ENCODE peak calls at places on chromosomes 2 and 18, in ten cellular contexts. I is bronchial epithelial cell; Q is NB4; H is epithelial cell of esophagus; Z is pancreas; C is astrocyte; V is CD8-positive, alpha-beta T cell; P is IMR-90; G is AG10803; T is esophagus squamous epithelium. Y is an unnamed sample.

GRCh38 chr2:147789287-147789686 is 55.5 kb upstream of the ACVR2A start:
- DNase-seq in I (peak; percentile 69), T (no peak), H (peak; percentile 73), G (no peak), V (no peak), C (peak; percentile 14), Z (no peak), Q (no peak), P (no peak), Y (no peak)

GRCh38 chr2:75327334-75327733 is 128.0 kb upstream of the TACR1 start:
- DNase-seq in T (no peak), P (no peak), C (no peak), I (no peak), Q (no peak), H (no peak), G (no peak), V (no peak), Z (no peak), Y (no peak)

GRCh38 chr2:58992062-58992736 is 751.1 kb upstream of the FANCL start:
- DNase-seq in G (no peak), Z (no peak), I (no peak), H (peak; percentile 1), Q (no peak), V (no peak), P (no peak), C (peak; percentile 64), T (no peak), Y (no peak)

GRCh38 chr2:128280901-128281321 is 37.8 kb downstream of the HS6ST1 start:
- DNase-seq in H (no peak), I (no peak), C (no peak), G (no peak), Z (no peak), Q (no peak), P (no peak), T (no peak), V (no peak), Y (peak; percentile 48)

GRCh38 chr2:119263656-119264055 is 40.0 kb downstream of the STEAP3 start:
- DNase-seq in I (no peak), P (no peak), Q (peak; percentile 86), C (no peak), T (no peak), Z (no peak), H (no peak), G (no peak), V (no peak), Y (no peak)

GRCh38 chr2:226726546-226726945 is 73.1 kb downstream of the IRS1 start:
- DNase-seq in I (peak; percentile 44), V (no peak), Z (no peak), C (peak; percentile 28), H (peak; percentile 17), Q (no peak), T (no peak), P (peak; percentile 63), G (peak; percentile 36), Y (no peak)

GRCh38 chr2:143688815-143689214 is 559.6 kb downstream of the ARHGAP15 start:
- DNase-seq in C (no peak), I (no peak), T (no peak), P (no peak), V (no peak), G (no peak), H (no peak), Q (no peak), Z (no peak), Y (no peak)

GRCh38 chr2:183927367-183928355 is 670.7 kb upstream of the ZNF804A start:
- DNase-seq in T (no peak), I (no peak), G (no peak), Q (no peak), P (peak; percentile 12), Z (no peak), V (no peak), C (peak; percentile 78), H (peak; percentile 46), Y (no peak)

GRCh38 chr2:28665041-28665704 is 86.5 kb upstream of the PPP1CB start:
- DNase-seq in H (no peak), T (no peak), C (peak; percentile 77), V (no peak), P (peak; percentile 85), Z (peak; percentile 80), Q (no peak), G (peak; percentile 82), I (peak; percentile 33), Y (peak; percentile 48)

GRCh38 chr2:72539145-72539552 is 286.7 kb downstream of the EXOC6B start:
- DNase-seq in Z (no peak), G (peak; percentile 88), I (no peak), V (no peak), T (no peak), H (no peak), Q (no peak), P (peak; percentile 53), C (peak; percentile 95), Y (no peak)

GRCh38 chr2:95042472-95043271 is 17.2 kb downstream of the MAL start:
- DNase-seq in Q (no peak), T (no peak), H (no peak), V (no peak), I (peak; percentile 14), P (no peak), C (no peak), G (no peak), Z (no peak), Y (no peak)

GRCh38 chr18:51654441-51655326 is 457.2 kb upstream of the MEX3C start:
- DNase-seq in Z (no peak), V (no peak), C (no peak), P (no peak), I (no peak), H (no peak), G (no peak), T (no peak), Q (no peak), Y (no peak)

GRCh38 chr18:76958692-76959341 is 136.5 kb downstream of the ZNF236 start:
- DNase-seq in P (no peak), Z (no peak), T (no peak), I (no peak), V (no peak), H (no peak), G (no peak), C (no peak), Q (no peak), Y (no peak)

GRCh38 chr2:234951386-234952269 is at the start of gene SH3BP4:
- DNase-seq in H (peak; percentile 81), P (peak; percentile 72), I (no peak), Q (no peak), V (peak; percentile 18), T (no peak), C (peak; percentile 48), Z (peak; percentile 85), G (peak; percentile 82), Y (peak; percentile 73)

GRCh38 chr2:130335226-130335625 is 7.5 kb upstream of the IMP4 start:
- DNase-seq in I (no peak), C (no peak), P (no peak), Q (no peak), T (no peak), Z (no peak), G (no peak), H (no peak), V (no peak), Y (no peak)

GRCh38 chr2:105783151-105783738 is 38.5 kb downstream of the NCK2 start:
- DNase-seq in C (no peak), V (no peak), I (no peak), T (no peak), G (no peak), Q (no peak), Z (no peak), P (no peak), H (no peak), Y (no peak)

GRCh38 chr2:47072018-47072691 is 83.0 kb downstream of the STPG4 start:
- DNase-seq in V (no peak), G (peak; percentile 98), C (peak; percentile 97), Z (peak; percentile 36), P (peak; percentile 70), Q (no peak), H (no peak), I (no peak), T (no peak), Y (peak; percentile 57)
- TF ChIP-seq CTCF in V (no peak), G (peak; percentile 41), C (no peak), Z (no peak), P (no peak), Q (no peak), H (no peak), I (no peak), T (no peak), Y (peak; percentile 26)

GRCh38 chr2:158970522-158970855 is 2.0 kb downstream of the TANC1 start:
- DNase-seq in H (peak; percentile 18), Q (no peak), V (no peak), I (no peak), Z (no peak), C (no peak), P (no peak), T (no peak), G (no peak), Y (no peak)
- H3K4me3 ChIP-seq in H (peak overlapping the region; percentile 81), Q (no peak overlapping the region), V (no peak overlapping the region), I (peak overlapping the region; percentile 89), Z (peak overlapping the region; percentile 85), C (peak overlapping the region; percentile 88), P (peak overlapping the region; percentile 87), T (peak overlapping the region; percentile 79), G (peak overlapping the region; percentile 85), Y (peak overlapping the region; percentile 81)

DNA sequence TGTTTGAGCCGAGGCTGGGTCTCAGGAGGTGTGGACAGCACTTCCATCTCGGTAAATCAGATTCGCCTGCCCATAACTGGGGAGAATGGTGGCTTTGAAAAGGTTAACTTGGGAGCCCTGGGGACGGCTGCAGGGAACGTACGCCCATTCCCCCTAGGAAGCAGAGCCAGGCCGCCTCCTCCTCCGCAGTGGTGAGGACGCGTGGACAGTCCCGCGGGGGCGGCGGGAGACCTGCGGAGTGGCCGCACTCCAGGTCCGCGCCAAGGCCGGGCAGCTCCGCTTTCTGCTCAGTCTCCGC is 845 bp upstream of the MYCN start:
- DNase-seq in P (no peak), G (no peak), T (no peak), V (no peak), H (peak; percentile 57), C (no peak), Q (no peak), Z (peak; percentile 34), I (no peak), Y (no peak)
- TF ChIP-seq CTCF in P (no peak), G (no peak), T (no peak), V (no peak), H (no peak), C (peak; percentile 29), Q (no peak), Z (no peak), I (no peak), Y (peak; percentile 42)

GRCh38 chr2:16331761-16332160 is 333.9 kb downstream of the CYRIA start:
- DNase-seq in H (no peak), Q (no peak), Z (no peak), I (no peak), P (no peak), T (no peak), C (no peak), G (no peak), V (no peak), Y (no peak)

GRCh38 chr2:16329421-16329820 is 336.2 kb downstream of the CYRIA start:
- DNase-seq in P (no peak), T (no peak), I (no peak), H (no peak), Q (no peak), V (no peak), C (no peak), G (no peak), Z (no peak), Y (no peak)

GRCh38 chr2:16328521-16329190 is 337.0 kb downstream of the CYRIA start:
- DNase-seq in Q (no peak), Z (no peak), I (no peak), P (no peak), T (no peak), C (no peak), V (no peak), H (no peak), G (no peak), Y (no peak)

GRCh38 chr2:16330012-16330411 is 335.6 kb downstream of the CYRIA start:
- DNase-seq in Z (no peak), T (no peak), P (no peak), V (no peak), Q (no peak), I (no peak), H (no peak), G (no peak), C (no peak), Y (no peak)

GRCh38 chr2:16330571-16331351 is 334.9 kb downstream of the CYRIA start:
- DNase-seq in G (no peak), C (no peak), T (no peak), H (no peak), Z (no peak), I (no peak), V (no peak), Q (no peak), P (no peak), Y (no peak)
- H3K4me3 ChIP-seq in G (no peak overlapping the region), C (no peak overlapping the region), T (no peak overlapping the region), H (no peak overlapping the region), Z (no peak overlapping the region), I (no peak overlapping the region), V (no peak overlapping the region), Q (no peak overlapping the region), P (no peak overlapping the region), Y (no peak overlapping the region)